ENCODE peak calls at places on chromosomes 1 and 21, in seven cellular contexts. O is esophagus squamous epithelium, J is lung, X is RWPE2, P is ovary, Y is psoas muscle, W is heart left ventricle. S is an unnamed sample.
A peak's percentile ranks its signal among the peaks of the same experiment; 100 is the strongest.

GRCh38 chr1:209643295-209644020 is 8.8 kb downstream of the LAMB3 start:
- DNase-seq in J (peak; percentile 62), P (peak; percentile 81), W (peak; percentile 80), Y (no peak), O (no peak), X (no peak), S (no peak)

GRCh38 chr1:181518152-181518551 is 34.8 kb downstream of the CACNA1E start:
- DNase-seq in O (no peak), Y (no peak), W (no peak), P (no peak), X (no peak), J (no peak), S (no peak)

GRCh38 chr1:202858306-202858705 is 30.6 kb downstream of the RABIF start:
- DNase-seq in W (peak; percentile 46), J (no peak), Y (peak; percentile 82), P (peak; percentile 58), O (no peak), X (no peak), S (no peak)

GRCh38 chr1:22225858-22226584 is 83.1 kb upstream of the WNT4 start:
- DNase-seq in Y (no peak), W (no peak), J (no peak), X (no peak), O (no peak), P (no peak), S (no peak)

GRCh38 chr1:30899577-30900389 is 8.8 kb downstream of the SDC3 start:
- DNase-seq in O (no peak), Y (no peak), J (no peak), X (no peak), P (no peak), W (no peak), S (no peak)

GRCh38 chr1:151976868-151977267 is 16.8 kb downstream of the S100A10 start:
- DNase-seq in X (no peak), W (no peak), J (no peak), Y (no peak), O (no peak), P (no peak), S (no peak)

GRCh38 chr21:45224189-45224938 is 63.3 kb downstream of the POFUT2 start:
- DNase-seq in O (no peak), W (peak; percentile 26), X (peak; percentile 85), J (no peak), Y (no peak), P (no peak), S (no peak)

GRCh38 chr1:93694039-93694438 is 12.4 kb upstream of the BCAR3 start:
- DNase-seq in W (no peak), X (no peak), Y (no peak), J (no peak), P (no peak), O (no peak), S (no peak)

GRCh38 chr1:60470231-60470630 is 396.7 kb upstream of the C1orf87 start:
- DNase-seq in P (no peak), O (no peak), J (no peak), X (no peak), Y (no peak), W (no peak), S (no peak)

GRCh38 chr1:143665606-143666005 is 306.2 kb downstream of the FAM72C start:
- DNase-seq in Y (no peak), X (no peak), W (no peak), P (no peak), O (no peak), J (no peak), S (no peak)

GRCh38 chr21:15221799-15222386 is 157.1 kb upstream of the NRIP1 start:
- DNase-seq in W (peak; percentile 64), O (no peak), P (no peak), J (peak; percentile 74), X (peak; percentile 94), Y (peak; percentile 57), S (peak; percentile 72)

GRCh38 chr21:44065428-44065827 is 41.8 kb upstream of the PWP2 start:
- DNase-seq in P (no peak), W (no peak), Y (no peak), X (no peak), O (no peak), J (no peak), S (no peak)

GRCh38 chr1:235015291-235015990 is 113.2 kb downstream of the TOMM20 start:
- DNase-seq in J (no peak), Y (no peak), X (no peak), W (no peak), O (no peak), P (no peak), S (no peak)

GRCh38 chr1:184028854-184029623 is 8.5 kb downstream of the COLGALT2 start:
- DNase-seq in X (no peak), O (no peak), J (no peak), Y (peak; percentile 66), P (peak; percentile 26), W (no peak), S (no peak)

GRCh38 chr1:94927405-94928175 is 680 bp upstream of the CNN3 start:
- DNase-seq in J (peak; percentile 38), Y (no peak), O (no peak), X (peak; percentile 62), W (no peak), P (no peak), S (no peak)

GRCh38 chr1:110509655-110510054 is 9.3 kb downstream of the KCNA10 start:
- DNase-seq in J (no peak), X (no peak), Y (no peak), W (no peak), P (no peak), O (no peak), S (no peak)

GRCh38 chr21:19440792-19441494 is 1037.4 kb upstream of the TMPRSS15 start:
- DNase-seq in Y (no peak), O (no peak), J (no peak), P (no peak), X (no peak), W (no peak), S (no peak)

GRCh38 chr1:226882631-226883409 is 12.4 kb downstream of the PSEN2 start:
- DNase-seq in O (no peak), J (no peak), X (no peak), W (no peak), P (no peak), Y (no peak), S (no peak)

GRCh38 chr1:45013551-45014209 is 1.6 kb downstream of the UROD start:
- DNase-seq in P (no peak), X (no peak), J (no peak), O (no peak), Y (no peak), W (no peak), S (no peak)

GRCh38 chr1:36349839-36350238 is 26.4 kb upstream of the EVA1B start:
- DNase-seq in J (no peak), O (no peak), W (no peak), Y (peak; percentile 46), X (no peak), P (no peak), S (no peak)

GRCh38 chr1:36352141-36352909 is 28.9 kb upstream of the EVA1B start:
- DNase-seq in J (no peak), P (no peak), O (no peak), Y (peak; percentile 41), W (no peak), X (no peak), S (no peak)

GRCh38 chr1:36350659-36351171 is 27.3 kb upstream of the EVA1B start:
- DNase-seq in O (no peak), W (no peak), X (no peak), Y (no peak), J (no peak), P (no peak), S (no peak)

GRCh38 chr1:36352910-36353878 is 29.7 kb upstream of the EVA1B start:
- DNase-seq in W (no peak), J (no peak), Y (peak; percentile 28), O (no peak), P (no peak), X (no peak), S (no peak)

DNA sequence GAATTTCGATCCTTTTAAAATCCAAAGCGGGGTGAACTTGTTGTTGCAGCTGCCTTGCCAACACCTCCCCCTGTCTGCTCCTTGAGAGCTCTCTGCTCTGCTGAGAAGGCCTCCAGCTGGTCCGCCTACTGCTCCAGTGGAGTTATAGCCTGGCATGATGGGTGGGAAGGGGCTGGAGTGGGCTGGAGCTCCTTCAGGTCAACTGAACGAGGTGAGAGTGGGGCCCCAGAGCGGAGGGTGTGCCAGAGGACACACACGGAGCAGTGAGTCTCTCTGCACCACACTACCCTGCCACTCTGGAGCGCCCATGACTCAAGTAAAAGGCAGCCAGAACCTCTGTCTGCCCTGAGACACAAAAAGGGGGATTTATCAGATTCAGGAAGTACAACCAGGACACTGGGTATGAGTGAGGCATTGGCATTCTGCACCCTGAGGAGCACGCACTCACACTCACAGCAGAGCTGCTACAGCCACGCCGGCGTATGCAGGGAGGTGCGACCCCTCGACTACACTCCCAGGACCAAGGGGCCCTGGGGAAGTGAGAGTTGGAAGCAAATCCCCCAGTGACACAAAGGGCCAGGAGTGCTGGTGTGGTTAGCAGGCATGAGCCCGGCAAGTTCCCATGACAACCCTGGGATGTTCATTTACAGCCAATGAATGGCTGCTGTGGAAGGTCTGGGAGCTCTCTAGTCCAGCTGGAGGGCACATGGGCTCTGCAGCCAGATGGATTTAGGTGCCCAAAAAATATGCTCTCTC is 28.0 kb upstream of the EVA1B start:
- DNase-seq in P (no peak), X (no peak), Y (no peak), O (no peak), J (peak; percentile 43), W (no peak), S (peak; percentile 83)
- TF ChIP-seq CTCF in P (no peak), X (no peak), Y (no peak), O (no peak), J (no peak), W (no peak), S (no peak)

GRCh38 chr1:156118175-156118868 is 3.8 kb downstream of the LMNA start:
- DNase-seq in J (no peak), Y (peak; percentile 91), O (no peak), W (peak; percentile 76), P (peak; percentile 39), X (no peak), S (no peak)
- H3K4me3 ChIP-seq in J (peak overlapping the region; percentile 1), Y (peak overlapping the region; percentile 99), O (peak overlapping the region; percentile 93), W (peak overlapping the region; percentile 89), P (peak overlapping the region; percentile 86), X (peak overlapping the region; percentile 87), S (peak overlapping the region; percentile 0)

GRCh38 chr1:29326123-29326522 is 89.8 kb downstream of the PTPRU start:
- DNase-seq in O (no peak), X (no peak), J (no peak), P (no peak), W (no peak), Y (no peak), S (no peak)
- H3K27me3 ChIP-seq in O (no peaks in the 10 kb centered on the region), X (no peaks in the 10 kb centered on the region), J (no peaks in the 10 kb centered on the region), P (no peaks in the 10 kb centered on the region), W (no peaks in the 10 kb centered on the region), Y (no peaks in the 10 kb centered on the region), S (no peaks in the 10 kb centered on the region)

DNA sequence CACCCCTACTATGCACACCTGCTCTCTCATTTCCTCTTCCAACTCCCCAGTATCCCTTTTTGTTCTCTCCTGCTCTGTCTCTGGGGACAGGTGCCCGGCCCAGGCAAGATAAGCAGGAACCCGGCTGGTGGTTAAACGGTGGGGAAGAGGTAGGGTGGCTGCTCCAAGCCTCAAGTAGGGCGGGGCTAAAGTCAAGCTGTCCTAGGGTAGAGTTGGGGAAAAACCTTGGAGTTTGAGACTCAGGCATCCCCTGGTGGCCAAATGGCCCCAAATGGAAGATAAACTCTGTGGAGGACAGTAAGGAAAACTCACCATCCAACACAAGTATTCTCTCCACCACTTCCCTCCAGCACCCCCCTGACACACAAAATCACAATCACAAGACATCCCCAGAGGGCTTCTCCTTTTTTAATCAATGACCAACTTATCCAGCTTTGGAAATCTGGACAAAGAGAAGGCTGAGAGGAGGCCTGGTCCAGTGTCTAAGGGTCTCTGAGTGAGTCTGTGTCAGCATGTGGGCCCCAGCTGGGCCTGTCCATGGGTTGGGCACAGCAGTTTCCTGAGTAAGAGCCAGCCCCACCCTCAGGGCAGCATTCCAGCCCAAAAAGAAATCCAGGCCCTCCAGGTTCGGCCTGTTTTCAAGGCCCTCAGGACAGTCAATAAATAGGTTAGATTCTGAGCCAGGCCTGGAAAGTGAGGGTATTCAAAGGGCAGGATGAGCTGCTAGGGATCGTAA is 9.8 kb downstream of the POMGNT1 start:
- DNase-seq in X (no peak), W (no peak), J (peak; percentile 45), P (no peak), Y (no peak), O (no peak), S (no peak)
- TF ChIP-seq CTCF in X (peak; percentile 21), W (no peak), J (no peak), P (no peak), Y (no peak), O (no peak), S (no peak)

S was measured in kidney epithelial cell.